ENCODE peak calls at places on chromosomes 4 and X, in nine cellular contexts. V is A549, T is stomach, G is transverse colon, K is ovary, B is SK-N-SH, U is tibial nerve, I is sigmoid colon, A is GM12878. Q is an unnamed sample.

GRCh38 chrX:14344172-14344940 is 185.0 kb upstream of the GLRA2 start:
- DNase-seq in V (no peak), T (no peak), G (no peak), K (no peak), B (no peak), U (no peak), I (no peak), A (no peak), Q (no peak)

GRCh38 chr4:107951551-107951950 is 20.2 kb downstream of the CYP2U1 start:
- DNase-seq in V (no peak), T (no peak), G (no peak), K (no peak), B (no peak), U (no peak), I (no peak), A (no peak), Q (no peak)

GRCh38 chr4:39616651-39617050 is 22.0 kb downstream of the SMIM14 start:
- DNase-seq in V (no peak), T (no peak), G (no peak), K (no peak), B (no peak), U (no peak), I (no peak), A (no peak), Q (no peak)

GRCh38 chrX:69539437-69539836 is 35.3 kb downstream of the NALF2 start:
- DNase-seq in V (no peak), T (no peak), G (no peak), K (no peak), B (no peak), U (no peak), I (no peak), A (no peak), Q (no peak)

GRCh38 chr4:153520871-153521329 is 54.7 kb downstream of the TMEM131L start:
- DNase-seq in V (no peak), T (no peak), G (no peak), K (no peak), B (no peak), U (no peak), I (no peak), A (peak), Q (no peak)

GRCh38 chrX:149151805-149152757 is 353.0 kb downstream of the IDS start:
- DNase-seq in V (no peak), T (no peak), G (no peak), K (no peak), B (no peak), U (no peak), I (no peak), A (peak), Q (no peak)

GRCh38 chrX:24902808-24903207 is 113.0 kb downstream of the ARX start:
- DNase-seq in V (no peak), T (no peak), G (no peak), K (no peak), B (no peak), U (no peak), I (no peak), A (no peak), Q (no peak)

GRCh38 chr4:87375719-87376291 is 15.2 kb downstream of the HSD17B11 start:
- DNase-seq in V (peak), T (peak), G (no peak), K (peak), B (peak), U (no peak), I (peak), A (no peak), Q (no peak)

GRCh38 chrX:118603981-118604380 is 108.4 kb downstream of the DOCK11 start:
- DNase-seq in V (peak), T (peak), G (peak), K (peak), B (peak), U (no peak), I (peak), A (peak), Q (no peak)

GRCh38 chrX:16990839-16991238 is 44.4 kb downstream of the REPS2 start:
- DNase-seq in V (no peak), T (no peak), G (no peak), K (no peak), B (no peak), U (no peak), I (no peak), A (no peak), Q (no peak)

GRCh38 chr4:112604590-112604989 is 32.1 kb downstream of the ZGRF1 start:
- DNase-seq in V (peak), T (no peak), G (peak), K (peak), B (peak), U (no peak), I (no peak), A (peak), Q (no peak)

GRCh38 chrX:114127005-114127404 is 456.9 kb upstream of the HTR2C start:
- DNase-seq in V (no peak), T (no peak), G (no peak), K (no peak), B (no peak), U (no peak), I (peak), A (no peak), Q (no peak)

GRCh38 chr4:41154001-41154813 is 60.1 kb downstream of the APBB2 start:
- DNase-seq in V (no peak), T (no peak), G (no peak), K (no peak), B (no peak), U (no peak), I (no peak), A (no peak), Q (no peak)

GRCh38 chr4:30718021-30718888 is 1.9 kb upstream of the PCDH7 start:
- DNase-seq in V (no peak), T (peak), G (peak), K (peak), B (peak), U (no peak), I (peak), A (no peak), Q (no peak)

GRCh38 chrX:8743126-8743732 is 11.3 kb upstream of the ANOS1 start:
- DNase-seq in V (peak), T (peak), G (peak), K (peak), B (peak), U (peak), I (no peak), A (no peak), Q (no peak)

GRCh38 chr4:180398564-180398963 is 1844.6 kb upstream of the TENM3 start:
- DNase-seq in V (no peak), T (no peak), G (no peak), K (no peak), B (no peak), U (no peak), I (no peak), A (no peak), Q (no peak)

GRCh38 chr4:153112071-153112460 is 92.2 kb upstream of the TRIM2 start:
- DNase-seq in V (no peak), T (no peak), G (peak), K (no peak), B (no peak), U (no peak), I (no peak), A (no peak), Q (no peak)

GRCh38 chrX:123171781-123172180 is 12.3 kb upstream of the GRIA3 start:
- DNase-seq in V (no peak), T (no peak), G (no peak), K (no peak), B (no peak), U (no peak), I (no peak), A (no peak), Q (no peak)

GRCh38 chr4:54440394-54441223 is 211.5 kb downstream of the PDGFRA start:
- DNase-seq in V (peak), T (no peak), G (no peak), K (no peak), B (peak), U (no peak), I (no peak), A (no peak), Q (no peak)

GRCh38 chr4:111360906-111361305 is 738.0 kb upstream of the PITX2 start:
- DNase-seq in V (no peak), T (no peak), G (no peak), K (no peak), B (no peak), U (no peak), I (no peak), A (no peak), Q (no peak)

GRCh38 chrX:40168183-40169015 is 70.6 kb upstream of the BCOR start:
- DNase-seq in V (no peak), T (no peak), G (no peak), K (peak), B (no peak), U (no peak), I (no peak), A (no peak), Q (peak)

GRCh38 chrX:45806410-45807121 is 605.9 kb upstream of the DIPK2B start:
- DNase-seq in V (peak), T (no peak), G (no peak), K (no peak), B (no peak), U (no peak), I (no peak), A (peak), Q (no peak)

GRCh38 chr4:186067757-186068385 is 1.1 kb upstream of the TLR3 start:
- DNase-seq in V (peak), T (peak), G (peak), K (peak), B (peak), U (peak), I (peak), A (peak), Q (no peak)

GRCh38 chr4:161577604-161578301 is 586.0 kb downstream of the FSTL5 start:
- DNase-seq in V (no peak), T (no peak), G (no peak), K (no peak), B (no peak), U (no peak), I (no peak), A (no peak), Q (no peak)

GRCh38 chr4:99403380-99404194 is 31.6 kb downstream of the ADH7 start:
- DNase-seq in V (no peak), T (no peak), G (no peak), K (no peak), B (no peak), U (no peak), I (no peak), A (peak), Q (no peak)

GRCh38 chrX:18664947-18665346 is 7.0 kb downstream of the RS1 start:
- DNase-seq in V (no peak), T (no peak), G (no peak), K (no peak), B (no peak), U (no peak), I (no peak), A (no peak), Q (no peak)

GRCh38 chr4:3402409-3403103 is 39.2 kb upstream of the HGFAC start:
- DNase-seq in V (no peak), T (no peak), G (no peak), K (no peak), B (no peak), U (no peak), I (peak), A (no peak), Q (no peak)

GRCh38 chrX:119708936-119709335 is 16.0 kb upstream of the SEPTIN6 start:
- DNase-seq in V (no peak), T (no peak), G (no peak), K (no peak), B (no peak), U (no peak), I (no peak), A (no peak), Q (no peak)

GRCh38 chrX:21905976-21906375 is 34.5 kb upstream of the SMS start:
- DNase-seq in V (no peak), T (no peak), G (no peak), K (no peak), B (no peak), U (no peak), I (no peak), A (no peak), Q (no peak)

GRCh38 chrX:21907250-21907649 is 33.3 kb upstream of the SMS start:
- DNase-seq in V (no peak), T (no peak), G (no peak), K (no peak), B (no peak), U (no peak), I (no peak), A (no peak), Q (no peak)

DNA sequence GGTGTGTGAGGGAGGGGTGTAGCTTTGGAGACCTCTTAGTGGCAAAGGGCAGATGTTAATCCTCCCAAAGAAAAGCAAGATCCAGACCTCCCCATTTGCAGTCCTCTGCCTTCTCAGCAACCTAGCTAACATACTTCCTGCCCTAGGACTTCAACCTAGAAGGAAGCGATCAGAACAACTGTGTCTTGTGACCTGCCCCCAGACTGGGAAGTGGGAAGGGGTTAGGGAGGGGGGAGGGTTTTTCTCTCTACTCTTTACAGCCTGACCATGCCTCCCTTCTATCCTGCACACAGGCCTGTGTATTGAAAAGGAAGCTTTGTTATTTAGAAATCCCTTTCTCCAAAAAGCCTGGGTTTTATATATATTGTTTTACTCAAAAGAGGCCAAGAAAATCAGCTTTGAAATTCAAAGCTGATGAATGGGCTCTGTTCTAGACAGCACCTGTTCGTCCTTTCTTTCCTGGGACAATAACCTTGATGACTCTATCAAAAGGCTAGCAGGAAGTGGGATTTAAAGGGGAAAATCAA is 35.2 kb upstream of the SMS start:
- DNase-seq in V (no peak), T (no peak), G (no peak), K (no peak), B (no peak), U (no peak), I (no peak), A (no peak), Q (no peak)
- TF ChIP-seq EP300 in V (no peak), T (no peak), G (no peak), K (no peak), B (no peak), U (no peak), I (no peak), A (no peak), Q (no peak)

GRCh38 chr4:6938237-6938636 is 28.6 kb downstream of the TBC1D14 start:
- DNase-seq in V (no peak), T (no peak), G (no peak), K (no peak), B (no peak), U (no peak), I (peak), A (no peak), Q (no peak)
- TF ChIP-seq EP300 in V (no peak), T (no peak), G (no peak), K (no peak), B (no peak), U (peak), I (peak), A (no peak), Q (no peak)

GRCh38 chr4:163264934-163265333 is 67.5 kb downstream of the NPY1R start:
- DNase-seq in V (no peak), T (no peak), G (no peak), K (no peak), B (no peak), U (no peak), I (no peak), A (no peak), Q (no peak)

GRCh38 chr4:163269156-163269555 is 63.2 kb downstream of the NPY1R start:
- DNase-seq in V (no peak), T (no peak), G (no peak), K (no peak), B (no peak), U (no peak), I (no peak), A (no peak), Q (no peak)

DNA sequence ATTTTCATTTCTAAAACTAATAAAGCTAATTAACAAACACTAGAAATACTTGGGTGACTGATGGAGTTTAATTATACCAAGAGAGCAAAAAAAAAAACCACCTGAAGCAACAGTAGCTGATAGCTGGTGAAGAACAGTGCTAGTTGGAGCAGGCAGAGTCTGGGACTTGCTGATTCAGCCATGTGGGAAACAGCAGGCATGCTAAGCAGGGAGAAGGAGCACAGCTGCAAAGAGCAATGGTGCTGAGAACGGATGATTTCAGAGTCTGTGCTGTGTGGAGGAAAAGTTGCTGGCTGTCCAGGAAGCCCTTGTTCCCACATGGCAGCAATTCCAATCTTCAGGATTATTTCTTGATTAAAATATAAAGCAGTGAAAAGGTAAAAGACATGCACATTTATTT is 68.8 kb downstream of the NPY1R start:
- DNase-seq in V (no peak), T (no peak), G (no peak), K (no peak), B (no peak), U (no peak), I (no peak), A (no peak), Q (no peak)
- TF ChIP-seq EP300 in V (no peak), T (no peak), G (no peak), K (no peak), B (no peak), U (no peak), I (no peak), A (no peak), Q (no peak)

DNA sequence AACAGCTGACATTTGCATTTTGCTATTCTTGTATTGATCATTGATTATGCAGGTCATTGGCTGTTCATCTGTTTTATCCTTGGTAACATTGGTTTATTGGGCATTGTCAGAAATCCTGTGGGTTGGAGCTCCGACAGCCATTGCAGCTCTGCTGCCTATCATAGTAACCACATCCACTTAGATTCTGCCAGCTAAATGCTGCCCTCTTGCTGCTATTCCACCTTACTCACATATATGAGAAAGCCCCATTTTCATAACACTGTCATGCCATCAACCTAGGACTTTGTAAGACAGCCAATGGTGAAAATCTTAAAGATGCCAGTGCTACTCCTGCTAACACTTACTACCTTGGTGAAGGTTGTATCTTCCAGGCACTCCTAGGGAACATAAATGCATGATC is 187.3 kb upstream of the CXCL13 start:
- DNase-seq in V (peak), T (no peak), G (peak), K (no peak), B (peak), U (no peak), I (no peak), A (no peak), Q (no peak)
- TF ChIP-seq EP300 in V (no peak), T (no peak), G (no peak), K (no peak), B (no peak), U (no peak), I (no peak), A (no peak), Q (no peak)

DNA sequence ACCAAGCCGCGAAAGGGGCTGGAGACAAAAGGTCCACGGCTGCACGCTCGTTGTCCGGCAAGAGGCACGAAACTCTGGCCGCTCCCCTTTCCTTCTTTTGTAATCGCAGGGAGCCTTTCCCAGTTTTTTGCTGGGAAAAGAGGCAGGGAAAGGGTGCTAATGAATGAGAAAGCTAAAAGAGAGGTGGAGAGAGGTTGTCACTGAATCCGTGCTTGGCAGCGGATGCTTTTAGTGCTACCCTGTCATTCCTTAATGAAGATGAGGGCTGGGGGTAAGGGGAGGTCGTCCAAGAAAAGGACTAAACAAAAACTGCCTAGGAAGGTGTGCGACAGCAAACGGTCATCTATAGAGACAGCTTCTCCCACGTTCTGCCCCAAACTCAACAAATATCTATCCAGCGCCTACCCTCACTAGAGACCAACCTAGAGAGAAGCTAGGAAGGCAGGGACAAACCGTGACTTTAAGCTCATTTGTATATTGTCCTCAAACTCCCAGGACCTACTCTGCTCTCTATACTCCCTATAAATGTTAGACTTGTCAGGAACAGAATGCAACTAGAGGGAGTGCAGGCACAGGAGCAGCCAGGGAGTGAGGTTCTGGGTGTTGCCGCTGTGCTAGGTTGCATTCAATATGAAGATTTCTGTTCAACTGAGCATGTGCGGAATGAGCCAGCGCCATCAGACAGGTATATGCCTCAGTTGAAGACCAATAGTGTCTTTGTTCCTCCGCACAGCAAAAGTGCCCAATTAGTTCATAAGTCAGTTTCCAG is 755 bp upstream of the CASK start:
- DNase-seq in V (peak), T (peak), G (peak), K (no peak), B (peak), U (no peak), I (no peak), A (no peak), Q (no peak)
- TF ChIP-seq EP300 in V (no peak), T (no peak), G (no peak), K (no peak), B (no peak), U (no peak), I (no peak), A (no peak), Q (no peak)

GRCh38 chrX:452598-452997 is 65.9 kb upstream of the PPP2R3B start:
- DNase-seq in V (no peak), T (no peak), G (no peak), K (no peak), B (no peak), U (no peak), I (no peak), A (no peak), Q (no peak)
- TF ChIP-seq EP300 in V (no peak), T (no peak), G (no peak), K (no peak), B (no peak), U (no peak), I (no peak), A (no peak), Q (no peak)

GRCh38 chr4:124423160-124423559 is 289.4 kb downstream of the ANKRD50 start:
- DNase-seq in V (no peak), T (no peak), G (no peak), K (no peak), B (no peak), U (no peak), I (no peak), A (no peak), Q (no peak)

GRCh38 chr4:124429746-124430250 is 282.7 kb downstream of the ANKRD50 start:
- DNase-seq in V (peak), T (no peak), G (no peak), K (no peak), B (no peak), U (no peak), I (no peak), A (no peak), Q (no peak)

GRCh38 chr4:124428648-124429047 is 283.9 kb downstream of the ANKRD50 start:
- DNase-seq in V (no peak), T (no peak), G (no peak), K (no peak), B (no peak), U (no peak), I (no peak), A (no peak), Q (no peak)

GRCh38 chr4:124426279-124426678 is 286.3 kb downstream of the ANKRD50 start:
- DNase-seq in V (no peak), T (no peak), G (no peak), K (no peak), B (no peak), U (no peak), I (no peak), A (no peak), Q (no peak)

GRCh38 chr4:124427095-124427767 is 285.3 kb downstream of the ANKRD50 start:
- DNase-seq in V (no peak), T (no peak), G (peak), K (no peak), B (no peak), U (no peak), I (no peak), A (no peak), Q (peak)
- TF ChIP-seq EP300 in V (no peak), T (no peak), G (no peak), K (no peak), B (no peak), U (no peak), I (no peak), A (no peak), Q (no peak)

Q was measured in suprapubic skin.